ENCODE peak calls at places on chromosome 13, in four cellular contexts. One of them, this sample, is unnamed.

GRCh38 chr13:49844191-49844590 is 51.7 kb upstream of the KPNA3 start:
- DNase-seq in cardiac muscle cell: no peak
- DNase-seq in CD8-positive, alpha-beta T cell: no peak
- DNase-seq in upper lobe of left lung: no peak
- DNase-seq in this sample: no peak

GRCh38 chr13:94251801-94252200 is 227.7 kb downstream of the DCT start:
- DNase-seq in cardiac muscle cell: peak
- DNase-seq in CD8-positive, alpha-beta T cell: no peak
- DNase-seq in upper lobe of left lung: no peak
- DNase-seq in this sample: no peak

GRCh38 chr13:89239361-89240127 is 1568.4 kb downstream of the SLITRK5 start:
- DNase-seq in cardiac muscle cell: peak
- DNase-seq in CD8-positive, alpha-beta T cell: no peak
- DNase-seq in upper lobe of left lung: no peak
- DNase-seq in this sample: no peak

GRCh38 chr13:74290324-74290773 is 156.1 kb upstream of the KLF12 start:
- DNase-seq in cardiac muscle cell: peak
- DNase-seq in CD8-positive, alpha-beta T cell: peak
- DNase-seq in upper lobe of left lung: peak
- DNase-seq in this sample: no peak

GRCh38 chr13:95480131-95480545 is 72.4 kb upstream of the CLDN10 start:
- DNase-seq in cardiac muscle cell: peak
- DNase-seq in CD8-positive, alpha-beta T cell: no peak
- DNase-seq in upper lobe of left lung: peak
- DNase-seq in this sample: peak

GRCh38 chr13:106163426-106163825 is 372.0 kb downstream of the EFNB2 start:
- DNase-seq in cardiac muscle cell: no peak
- DNase-seq in CD8-positive, alpha-beta T cell: no peak
- DNase-seq in upper lobe of left lung: no peak
- DNase-seq in this sample: no peak

GRCh38 chr13:74978596-74978995 is 503.4 kb downstream of the TBC1D4 start:
- DNase-seq in cardiac muscle cell: no peak
- DNase-seq in CD8-positive, alpha-beta T cell: no peak
- DNase-seq in upper lobe of left lung: no peak
- DNase-seq in this sample: no peak

GRCh38 chr13:74306496-74306895 is 172.3 kb upstream of the KLF12 start:
- DNase-seq in cardiac muscle cell: peak
- DNase-seq in CD8-positive, alpha-beta T cell: no peak
- DNase-seq in upper lobe of left lung: no peak
- DNase-seq in this sample: no peak

GRCh38 chr13:29439601-29440381 is 155.7 kb downstream of the SLC7A1 start:
- DNase-seq in cardiac muscle cell: no peak
- DNase-seq in CD8-positive, alpha-beta T cell: no peak
- DNase-seq in upper lobe of left lung: no peak
- DNase-seq in this sample: no peak

GRCh38 chr13:98509271-98510155 is 67.4 kb downstream of the STK24 start:
- DNase-seq in cardiac muscle cell: peak
- DNase-seq in CD8-positive, alpha-beta T cell: peak
- DNase-seq in upper lobe of left lung: peak
- DNase-seq in this sample: no peak

GRCh38 chr13:105972306-105972721 is 563.1 kb downstream of the EFNB2 start:
- DNase-seq in cardiac muscle cell: no peak
- DNase-seq in CD8-positive, alpha-beta T cell: no peak
- DNase-seq in upper lobe of left lung: no peak
- DNase-seq in this sample: no peak

DNA sequence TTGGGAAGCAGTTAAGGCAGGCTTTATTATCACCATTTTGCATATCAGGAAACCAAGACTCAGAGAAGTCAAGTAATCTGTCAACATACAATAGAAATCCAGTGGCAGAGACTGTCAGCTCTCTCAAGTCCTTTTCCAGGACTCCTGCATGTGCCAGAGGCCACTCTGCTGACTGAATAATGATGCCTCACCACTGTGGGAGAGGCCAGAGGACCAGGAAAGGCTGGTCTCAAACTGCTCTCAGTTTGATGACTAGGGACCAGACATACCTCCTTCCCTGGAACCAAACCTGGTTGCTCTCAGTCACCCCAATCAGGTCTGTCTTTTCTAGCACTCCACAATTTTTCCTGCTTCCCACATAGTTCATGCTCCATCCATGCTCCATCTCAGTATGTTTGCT is 8.0 kb downstream of the RNASEH2B start:
- DNase-seq in cardiac muscle cell: no peak
- DNase-seq in CD8-positive, alpha-beta T cell: no peak
- DNase-seq in upper lobe of left lung: no peak
- DNase-seq in this sample: no peak
- H3K27ac ChIP-seq in cardiac muscle cell: no peak
- H3K27ac ChIP-seq in CD8-positive, alpha-beta T cell: no peak
- H3K27ac ChIP-seq in upper lobe of left lung: peak
- H3K27ac ChIP-seq in this sample: no peak

GRCh38 chr13:27954406-27954851 is 14.7 kb downstream of the CDX2 start:
- DNase-seq in cardiac muscle cell: peak
- DNase-seq in CD8-positive, alpha-beta T cell: no peak
- DNase-seq in upper lobe of left lung: no peak
- DNase-seq in this sample: no peak

GRCh38 chr13:27956576-27957300 is 12.4 kb downstream of the CDX2 start:
- DNase-seq in cardiac muscle cell: no peak
- DNase-seq in CD8-positive, alpha-beta T cell: no peak
- DNase-seq in upper lobe of left lung: no peak
- DNase-seq in this sample: no peak

GRCh38 chr13:27955192-27955591 is 13.9 kb downstream of the CDX2 start:
- DNase-seq in cardiac muscle cell: no peak
- DNase-seq in CD8-positive, alpha-beta T cell: no peak
- DNase-seq in upper lobe of left lung: no peak
- DNase-seq in this sample: no peak

GRCh38 chr13:27953671-27954405 is 15.3 kb downstream of the CDX2 start:
- DNase-seq in cardiac muscle cell: peak
- DNase-seq in CD8-positive, alpha-beta T cell: peak
- DNase-seq in upper lobe of left lung: peak
- DNase-seq in this sample: peak

DNA sequence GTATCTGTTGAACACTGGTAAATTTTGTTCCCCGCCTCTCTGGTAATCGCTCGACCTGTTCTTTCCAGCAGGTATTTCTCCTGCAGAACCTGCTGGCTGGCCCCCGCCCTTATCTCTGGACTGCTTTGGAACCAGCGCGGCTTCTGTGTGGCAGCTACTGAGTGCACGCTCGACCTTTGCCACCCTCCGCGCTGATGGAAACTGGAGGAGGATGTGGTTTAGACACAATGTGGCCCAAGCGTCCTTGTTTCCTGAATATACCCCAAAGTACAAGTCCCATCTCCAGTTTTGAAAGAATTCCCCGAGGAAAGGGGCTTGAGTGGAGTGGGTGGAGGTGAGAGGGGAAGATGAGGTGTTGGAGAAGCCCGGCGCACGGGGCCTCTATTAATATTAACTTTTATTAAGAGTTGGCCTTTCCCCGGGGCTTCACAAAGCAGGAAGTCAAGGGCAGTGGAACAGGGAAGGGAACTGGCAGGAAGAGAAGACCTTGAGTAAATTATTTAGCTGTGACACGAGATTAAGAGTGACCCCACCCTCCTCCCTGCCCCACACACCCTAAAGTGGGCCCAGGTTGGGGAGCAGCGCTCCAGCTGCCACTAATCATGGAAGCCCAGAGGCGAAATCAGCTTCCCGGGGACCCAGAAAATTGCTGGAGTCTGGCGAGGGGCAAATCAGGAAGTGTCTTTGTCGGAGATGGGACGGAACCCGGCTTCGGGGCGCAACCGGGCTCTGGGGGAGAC is 16.0 kb downstream of the CDX2 start:
- DNase-seq in cardiac muscle cell: no peak
- DNase-seq in CD8-positive, alpha-beta T cell: no peak
- DNase-seq in upper lobe of left lung: no peak
- DNase-seq in this sample: no peak
- H3K4me3 ChIP-seq in cardiac muscle cell: peak
- H3K4me3 ChIP-seq in CD8-positive, alpha-beta T cell: peak
- H3K4me3 ChIP-seq in upper lobe of left lung: peak
- H3K4me3 ChIP-seq in this sample: no peak

GRCh38 chr13:80145291-80145690 is 195.6 kb downstream of the SPRY2 start:
- DNase-seq in cardiac muscle cell: no peak
- DNase-seq in CD8-positive, alpha-beta T cell: no peak
- DNase-seq in upper lobe of left lung: no peak
- DNase-seq in this sample: no peak
- H3K27ac ChIP-seq in cardiac muscle cell: no peak
- H3K27ac ChIP-seq in CD8-positive, alpha-beta T cell: no peak
- H3K27ac ChIP-seq in upper lobe of left lung: no peak
- H3K27ac ChIP-seq in this sample: no peak

GRCh38 chr13:60679131-60679530 is 282.1 kb downstream of the TDRD3 start:
- DNase-seq in cardiac muscle cell: peak
- DNase-seq in CD8-positive, alpha-beta T cell: no peak
- DNase-seq in upper lobe of left lung: no peak
- DNase-seq in this sample: no peak

DNA sequence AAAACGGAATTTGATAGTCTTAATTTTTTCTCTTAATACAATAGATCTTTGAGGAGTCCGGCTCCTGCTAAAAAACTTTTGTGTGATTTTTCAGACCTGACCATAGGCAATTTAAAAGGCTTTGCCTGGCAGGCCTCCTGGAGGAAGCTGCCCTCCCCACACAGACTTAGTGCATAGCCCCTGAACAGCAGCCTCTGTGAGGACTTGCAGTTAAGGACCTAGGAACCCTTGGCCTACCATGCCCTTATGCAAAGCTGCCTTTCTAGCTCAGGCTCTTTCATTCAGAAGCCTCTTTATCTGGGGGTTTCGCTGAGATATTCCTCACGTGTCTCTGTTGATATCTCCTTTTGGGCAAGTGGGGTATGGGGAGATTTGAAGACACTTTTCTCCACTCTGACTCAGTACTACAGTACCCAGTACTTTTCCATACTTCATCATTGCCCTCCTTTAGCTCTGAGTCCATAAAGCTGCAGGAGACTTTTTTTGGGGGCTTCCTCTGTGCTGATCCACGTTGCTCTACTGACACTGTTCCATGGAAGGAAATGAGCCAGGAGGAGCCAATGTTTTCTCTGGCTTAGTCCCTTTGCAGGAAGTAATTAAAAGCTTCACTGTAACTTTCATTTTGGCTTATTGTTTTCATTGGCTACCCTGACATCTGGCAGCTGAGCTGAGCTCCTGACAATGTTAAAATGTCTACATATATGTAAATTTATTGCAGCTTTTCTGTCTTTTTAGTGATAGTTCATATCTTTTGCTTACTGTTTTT is 283.1 kb downstream of the TDRD3 start:
- DNase-seq in cardiac muscle cell: peak
- DNase-seq in CD8-positive, alpha-beta T cell: no peak
- DNase-seq in upper lobe of left lung: no peak
- DNase-seq in this sample: no peak
- H3K4me3 ChIP-seq in cardiac muscle cell: no peak
- H3K4me3 ChIP-seq in CD8-positive, alpha-beta T cell: no peak
- H3K4me3 ChIP-seq in upper lobe of left lung: no peak
- H3K4me3 ChIP-seq in this sample: no peak